ENCODE peak calls at places on chromosomes 5 and 9, in ten cellular contexts. One of them, this sample, is unnamed.

GRCh38 chr9:121463026-121463827 is 36.4 kb downstream of the GGTA1 start:
- DNase-seq in endodermal cell: peak
- DNase-seq in GM23248: peak
- DNase-seq in DND-41: peak
- DNase-seq in IMR-90: peak
- DNase-seq in fibroblast of lung: no peak
- DNase-seq in PC-3: peak
- DNase-seq in mesenchymal stem cell: no peak
- DNase-seq in Karpas-422: peak
- DNase-seq in colonic mucosa: peak
- DNase-seq in this sample: no peak

GRCh38 chr9:17135578-17135904 is 701 bp downstream of the CNTLN start:
- DNase-seq in endodermal cell: no peak
- DNase-seq in GM23248: no peak
- DNase-seq in DND-41: no peak
- DNase-seq in IMR-90: no peak
- DNase-seq in fibroblast of lung: no peak
- DNase-seq in PC-3: peak
- DNase-seq in mesenchymal stem cell: no peak
- DNase-seq in Karpas-422: no peak
- DNase-seq in colonic mucosa: no peak
- DNase-seq in this sample: no peak

GRCh38 chr9:135215571-135216161 is 128.2 kb downstream of the OLFM1 start:
- DNase-seq in endodermal cell: peak
- DNase-seq in GM23248: no peak
- DNase-seq in DND-41: no peak
- DNase-seq in IMR-90: no peak
- DNase-seq in fibroblast of lung: no peak
- DNase-seq in PC-3: peak
- DNase-seq in mesenchymal stem cell: no peak
- DNase-seq in Karpas-422: no peak
- DNase-seq in colonic mucosa: no peak
- DNase-seq in this sample: peak

GRCh38 chr5:72388652-72389051 is 68.5 kb downstream of the PTCD2 start:
- DNase-seq in endodermal cell: no peak
- DNase-seq in GM23248: peak
- DNase-seq in DND-41: no peak
- DNase-seq in IMR-90: no peak
- DNase-seq in fibroblast of lung: no peak
- DNase-seq in PC-3: no peak
- DNase-seq in mesenchymal stem cell: no peak
- DNase-seq in Karpas-422: no peak
- DNase-seq in colonic mucosa: no peak
- DNase-seq in this sample: no peak

GRCh38 chr9:17906204-17906840 is 327.5 kb downstream of the SH3GL2 start:
- DNase-seq in endodermal cell: peak
- DNase-seq in GM23248: peak
- DNase-seq in DND-41: no peak
- DNase-seq in IMR-90: no peak
- DNase-seq in fibroblast of lung: no peak
- DNase-seq in PC-3: no peak
- DNase-seq in mesenchymal stem cell: no peak
- DNase-seq in Karpas-422: no peak
- DNase-seq in colonic mucosa: peak
- DNase-seq in this sample: peak

GRCh38 chr9:21682981-21683380 is 119.5 kb upstream of the MTAP start:
- DNase-seq in endodermal cell: no peak
- DNase-seq in GM23248: peak
- DNase-seq in DND-41: no peak
- DNase-seq in IMR-90: peak
- DNase-seq in fibroblast of lung: peak
- DNase-seq in PC-3: peak
- DNase-seq in mesenchymal stem cell: peak
- DNase-seq in Karpas-422: no peak
- DNase-seq in colonic mucosa: no peak
- DNase-seq in this sample: no peak

GRCh38 chr9:136754626-136755284 is 3.3 kb downstream of the LCN8 start:
- DNase-seq in endodermal cell: peak
- DNase-seq in GM23248: no peak
- DNase-seq in DND-41: no peak
- DNase-seq in IMR-90: no peak
- DNase-seq in fibroblast of lung: no peak
- DNase-seq in PC-3: no peak
- DNase-seq in mesenchymal stem cell: no peak
- DNase-seq in Karpas-422: no peak
- DNase-seq in colonic mucosa: no peak
- DNase-seq in this sample: no peak

GRCh38 chr5:74016373-74016772 is 390.4 kb downstream of the ARHGEF28 start:
- DNase-seq in endodermal cell: peak
- DNase-seq in GM23248: no peak
- DNase-seq in DND-41: peak
- DNase-seq in IMR-90: no peak
- DNase-seq in fibroblast of lung: no peak
- DNase-seq in PC-3: no peak
- DNase-seq in mesenchymal stem cell: no peak
- DNase-seq in Karpas-422: peak
- DNase-seq in colonic mucosa: no peak
- DNase-seq in this sample: no peak

GRCh38 chr9:22037954-22038690 is 29.0 kb upstream of the CDKN2B start:
- DNase-seq in endodermal cell: no peak
- DNase-seq in GM23248: peak
- DNase-seq in DND-41: no peak
- DNase-seq in IMR-90: peak
- DNase-seq in fibroblast of lung: peak
- DNase-seq in PC-3: peak
- DNase-seq in mesenchymal stem cell: peak
- DNase-seq in Karpas-422: peak
- DNase-seq in colonic mucosa: no peak
- DNase-seq in this sample: no peak

GRCh38 chr9:37676411-37676830 is 25.7 kb downstream of the FRMPD1 start:
- DNase-seq in endodermal cell: no peak
- DNase-seq in GM23248: no peak
- DNase-seq in DND-41: no peak
- DNase-seq in IMR-90: no peak
- DNase-seq in fibroblast of lung: no peak
- DNase-seq in PC-3: no peak
- DNase-seq in mesenchymal stem cell: no peak
- DNase-seq in Karpas-422: peak
- DNase-seq in colonic mucosa: no peak
- DNase-seq in this sample: no peak

GRCh38 chr9:113580041-113580953 is 116.8 kb downstream of the RGS3 start:
- DNase-seq in endodermal cell: no peak
- DNase-seq in GM23248: peak
- DNase-seq in DND-41: peak
- DNase-seq in IMR-90: peak
- DNase-seq in fibroblast of lung: no peak
- DNase-seq in PC-3: peak
- DNase-seq in mesenchymal stem cell: no peak
- DNase-seq in Karpas-422: peak
- DNase-seq in colonic mucosa: peak
- DNase-seq in this sample: peak

GRCh38 chr5:78908173-78908901 is 76.8 kb downstream of the ARSB start:
- DNase-seq in endodermal cell: peak
- DNase-seq in GM23248: peak
- DNase-seq in DND-41: no peak
- DNase-seq in IMR-90: peak
- DNase-seq in fibroblast of lung: peak
- DNase-seq in PC-3: no peak
- DNase-seq in mesenchymal stem cell: peak
- DNase-seq in Karpas-422: no peak
- DNase-seq in colonic mucosa: peak
- DNase-seq in this sample: no peak

GRCh38 chr5:128356011-128356410 is 182.0 kb downstream of the FBN2 start:
- DNase-seq in endodermal cell: no peak
- DNase-seq in GM23248: no peak
- DNase-seq in DND-41: no peak
- DNase-seq in IMR-90: no peak
- DNase-seq in fibroblast of lung: peak
- DNase-seq in PC-3: no peak
- DNase-seq in mesenchymal stem cell: no peak
- DNase-seq in Karpas-422: no peak
- DNase-seq in colonic mucosa: no peak
- DNase-seq in this sample: no peak

DNA sequence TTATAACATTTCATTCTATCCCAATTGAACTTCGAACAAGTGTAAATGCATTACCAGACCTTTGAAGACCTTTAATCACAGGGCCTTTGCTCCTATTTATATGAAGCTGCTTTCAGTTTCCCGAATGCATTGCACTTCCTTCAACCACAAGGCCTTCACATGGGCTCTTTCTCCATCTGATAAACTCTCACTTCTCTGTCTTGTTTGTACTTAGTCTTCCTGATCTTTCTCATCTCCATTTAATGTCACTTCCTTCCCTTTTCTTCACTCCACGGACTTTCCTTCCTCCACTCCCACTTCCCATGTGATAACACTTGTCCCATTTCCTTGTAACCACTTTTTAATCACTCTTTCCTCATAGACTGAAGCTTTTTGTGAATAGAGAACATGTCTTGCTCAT is 74.3 kb upstream of the TNC start:
- DNase-seq in endodermal cell: no peak
- DNase-seq in GM23248: no peak
- DNase-seq in DND-41: no peak
- DNase-seq in IMR-90: no peak
- DNase-seq in fibroblast of lung: no peak
- DNase-seq in PC-3: no peak
- DNase-seq in mesenchymal stem cell: no peak
- DNase-seq in Karpas-422: no peak
- DNase-seq in colonic mucosa: no peak
- DNase-seq in this sample: no peak
- H3K4me3 ChIP-seq in endodermal cell: peak
- H3K4me3 ChIP-seq in GM23248: no peak
- H3K4me3 ChIP-seq in DND-41: no peak
- H3K4me3 ChIP-seq in IMR-90: no peak
- H3K4me3 ChIP-seq in fibroblast of lung: no peak
- H3K4me3 ChIP-seq in PC-3: no peak
- H3K4me3 ChIP-seq in mesenchymal stem cell: no peak
- H3K4me3 ChIP-seq in Karpas-422: no peak
- H3K4me3 ChIP-seq in colonic mucosa: no peak
- H3K4me3 ChIP-seq in this sample: no peak

GRCh38 chr5:15645376-15645775 is 145.4 kb downstream of the FBXL7 start:
- DNase-seq in endodermal cell: no peak
- DNase-seq in GM23248: peak
- DNase-seq in DND-41: peak
- DNase-seq in IMR-90: peak
- DNase-seq in fibroblast of lung: peak
- DNase-seq in PC-3: no peak
- DNase-seq in mesenchymal stem cell: peak
- DNase-seq in Karpas-422: no peak
- DNase-seq in colonic mucosa: no peak
- DNase-seq in this sample: no peak
- H3K27ac ChIP-seq in endodermal cell: no peak
- H3K27ac ChIP-seq in GM23248: peak
- H3K27ac ChIP-seq in DND-41: peak
- H3K27ac ChIP-seq in IMR-90: no peak
- H3K27ac ChIP-seq in fibroblast of lung: no peak
- H3K27ac ChIP-seq in PC-3: no peak
- H3K27ac ChIP-seq in mesenchymal stem cell: no peak
- H3K27ac ChIP-seq in Karpas-422: no peak
- H3K27ac ChIP-seq in colonic mucosa: no peak
- H3K27ac ChIP-seq in this sample: no peak

GRCh38 chr9:100427366-100428263 is 672 bp downstream of the MSANTD3 start:
- DNase-seq in endodermal cell: peak
- DNase-seq in GM23248: peak
- DNase-seq in DND-41: peak
- DNase-seq in IMR-90: peak
- DNase-seq in fibroblast of lung: peak
- DNase-seq in PC-3: peak
- DNase-seq in mesenchymal stem cell: peak
- DNase-seq in Karpas-422: peak
- DNase-seq in colonic mucosa: peak
- DNase-seq in this sample: peak

GRCh38 chr9:100426532-100427365 is at the start of gene MSANTD3:
- DNase-seq in endodermal cell: peak
- DNase-seq in GM23248: peak
- DNase-seq in DND-41: peak
- DNase-seq in IMR-90: peak
- DNase-seq in fibroblast of lung: peak
- DNase-seq in PC-3: peak
- DNase-seq in mesenchymal stem cell: peak
- DNase-seq in Karpas-422: peak
- DNase-seq in colonic mucosa: peak
- DNase-seq in this sample: peak

GRCh38 chr9:100425758-100426157 is 1.2 kb upstream of the MSANTD3 start:
- DNase-seq in endodermal cell: no peak
- DNase-seq in GM23248: peak
- DNase-seq in DND-41: no peak
- DNase-seq in IMR-90: no peak
- DNase-seq in fibroblast of lung: no peak
- DNase-seq in PC-3: peak
- DNase-seq in mesenchymal stem cell: peak
- DNase-seq in Karpas-422: no peak
- DNase-seq in colonic mucosa: no peak
- DNase-seq in this sample: no peak

GRCh38 chr9:100428871-100429654 is 2.1 kb downstream of the MSANTD3 start:
- DNase-seq in endodermal cell: no peak
- DNase-seq in GM23248: peak
- DNase-seq in DND-41: no peak
- DNase-seq in IMR-90: peak
- DNase-seq in fibroblast of lung: peak
- DNase-seq in PC-3: peak
- DNase-seq in mesenchymal stem cell: peak
- DNase-seq in Karpas-422: no peak
- DNase-seq in colonic mucosa: no peak
- DNase-seq in this sample: no peak

DNA sequence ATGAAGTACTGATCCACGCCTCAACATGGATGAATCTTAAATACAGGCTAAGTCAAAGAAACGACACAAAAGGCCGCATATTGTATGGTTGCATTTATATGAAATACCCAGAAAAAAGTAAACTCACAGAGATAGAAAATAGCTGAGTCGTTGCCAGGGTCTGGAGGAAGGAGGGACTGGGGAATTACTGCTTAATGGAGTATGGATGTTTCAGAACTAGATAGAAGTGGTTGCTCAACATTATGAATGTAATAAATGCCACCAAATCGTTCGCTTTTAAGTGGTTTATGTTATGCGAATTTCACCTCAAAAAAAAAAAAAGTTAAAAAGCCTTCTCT is 780 bp upstream of the MSANTD3 start:
- DNase-seq in endodermal cell: no peak
- DNase-seq in GM23248: no peak
- DNase-seq in DND-41: no peak
- DNase-seq in IMR-90: no peak
- DNase-seq in fibroblast of lung: no peak
- DNase-seq in PC-3: no peak
- DNase-seq in mesenchymal stem cell: no peak
- DNase-seq in Karpas-422: no peak
- DNase-seq in colonic mucosa: no peak
- DNase-seq in this sample: no peak
- H3K9ac ChIP-seq in endodermal cell: peak
- H3K9ac ChIP-seq in GM23248: peak
- H3K9ac ChIP-seq in DND-41: no peak
- H3K9ac ChIP-seq in IMR-90: peak
- H3K9ac ChIP-seq in fibroblast of lung: peak
- H3K9ac ChIP-seq in PC-3: peak
- H3K9ac ChIP-seq in mesenchymal stem cell: peak
- H3K9ac ChIP-seq in Karpas-422: peak
- H3K9ac ChIP-seq in colonic mucosa: no peak
- H3K9ac ChIP-seq in this sample: peak

DNA sequence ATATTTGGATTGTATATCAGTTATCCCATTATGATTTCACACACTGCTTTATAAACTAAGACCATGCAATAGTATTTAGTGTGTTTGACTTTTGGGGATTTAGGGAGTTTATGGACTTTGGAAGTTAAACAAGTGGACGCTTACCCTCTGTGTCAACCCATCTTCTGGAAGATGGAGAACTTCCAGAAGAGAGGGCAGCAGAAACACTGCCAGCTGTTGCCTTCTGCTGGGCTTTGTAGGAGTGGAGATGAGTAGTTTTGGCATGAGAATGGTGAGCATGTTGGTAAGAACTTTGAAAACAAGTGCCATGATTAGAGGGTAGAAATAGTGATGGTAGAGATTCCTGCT is 2.2 kb downstream of the DNAJC25 start:
- DNase-seq in endodermal cell: no peak
- DNase-seq in GM23248: no peak
- DNase-seq in DND-41: no peak
- DNase-seq in IMR-90: no peak
- DNase-seq in fibroblast of lung: no peak
- DNase-seq in PC-3: no peak
- DNase-seq in mesenchymal stem cell: no peak
- DNase-seq in Karpas-422: no peak
- DNase-seq in colonic mucosa: no peak
- DNase-seq in this sample: no peak
- H3K4me3 ChIP-seq in endodermal cell: peak
- H3K4me3 ChIP-seq in GM23248: peak
- H3K4me3 ChIP-seq in DND-41: no peak
- H3K4me3 ChIP-seq in IMR-90: no peak
- H3K4me3 ChIP-seq in fibroblast of lung: no peak
- H3K4me3 ChIP-seq in PC-3: peak
- H3K4me3 ChIP-seq in mesenchymal stem cell: peak
- H3K4me3 ChIP-seq in Karpas-422: peak
- H3K4me3 ChIP-seq in colonic mucosa: no peak
- H3K4me3 ChIP-seq in this sample: peak

This sample was measured in kidney.